ENCODE peak calls at places on chromosome 12, in seven cellular contexts. H is effector memory CD8-positive, alpha-beta T cell; P is endodermal cell; W is fibroblast of lung; C is Right ventricle myocardium superior; J is NAMALWA; A is stimulated activated CD4-positive, alpha-beta T cell treated with anti-CD3 and anti-CD28 coated beads, Interleukin-2, amount 100 ng/mL, for 48 hours. G is an unnamed sample.

GRCh38 chr12:94670075-94670474 is 19.7 kb upstream of the TMCC3 start:
- DNase-seq in H (no peak), P (no peak), W (no peak), C (no peak), J (no peak), A (no peak), G (no peak)

GRCh38 chr12:49231881-49232650 is 32.8 kb upstream of the TUBA1C start:
- DNase-seq in H (no peak), P (peak), W (no peak), C (no peak), J (no peak), A (no peak), G (no peak)

GRCh38 chr12:87870493-87870892 is 158.7 kb downstream of the C12orf50 start:
- DNase-seq in H (no peak), P (peak), W (no peak), C (no peak), J (no peak), A (no peak), G (no peak)

GRCh38 chr12:85632390-85632789 is 203.8 kb downstream of the RASSF9 start:
- DNase-seq in H (no peak), P (no peak), W (peak), C (no peak), J (no peak), A (no peak), G (no peak)

GRCh38 chr12:114185036-114185435 is 218.9 kb upstream of the RBM19 start:
- DNase-seq in H (no peak), P (no peak), W (no peak), C (no peak), J (no peak), A (no peak), G (no peak)

GRCh38 chr12:131097247-131098177 is 143.8 kb downstream of the ADGRD1 start:
- DNase-seq in H (no peak), P (peak), W (no peak), C (peak), J (no peak), A (no peak), G (peak)

GRCh38 chr12:127438512-127439244 is 828.3 kb upstream of the TMEM132C start:
- DNase-seq in H (no peak), P (no peak), W (no peak), C (no peak), J (no peak), A (no peak), G (no peak)

GRCh38 chr12:120489018-120489417 is 6.9 kb upstream of the DYNLL1 start:
- DNase-seq in H (no peak), P (no peak), W (peak), C (no peak), J (no peak), A (no peak), G (no peak)

GRCh38 chr12:111166779-111167540 is 201.9 kb downstream of the PHETA1 start:
- DNase-seq in H (no peak), P (no peak), W (no peak), C (peak), J (no peak), A (no peak), G (no peak)

GRCh38 chr12:76375939-76376338 is 27.7 kb upstream of the BBS10 start:
- DNase-seq in H (no peak), P (no peak), W (no peak), C (no peak), J (no peak), A (no peak), G (no peak)

GRCh38 chr12:103791350-103791920 is 49.6 kb downstream of the NT5DC3 start:
- DNase-seq in H (no peak), P (no peak), W (no peak), C (no peak), J (no peak), A (no peak), G (no peak)

GRCh38 chr12:52794479-52795331 is 1.2 kb downstream of the KRT3 start:
- DNase-seq in H (no peak), P (no peak), W (no peak), C (no peak), J (no peak), A (no peak), G (no peak)

GRCh38 chr12:132741620-132742019 is 20.0 kb downstream of the ANKLE2 start:
- DNase-seq in H (no peak), P (no peak), W (no peak), C (no peak), J (no peak), A (no peak), G (no peak)

GRCh38 chr12:15049456-15050153 is 76.8 kb downstream of the PDE6H start:
- DNase-seq in H (no peak), P (no peak), W (no peak), C (no peak), J (no peak), A (no peak), G (no peak)

GRCh38 chr12:114659084-114659483 is 24.9 kb downstream of the TBX3 start:
- DNase-seq in H (no peak), P (peak), W (no peak), C (no peak), J (no peak), A (no peak), G (no peak)

GRCh38 chr12:100826323-100826722 is 31.7 kb downstream of the ANO4 start:
- DNase-seq in H (no peak), P (peak), W (peak), C (no peak), J (peak), A (peak), G (no peak)

GRCh38 chr12:3604750-3605638 is 114.0 kb downstream of the PRMT8 start:
- DNase-seq in H (no peak), P (peak), W (no peak), C (peak), J (no peak), A (no peak), G (no peak)

GRCh38 chr12:65834146-65834935 is 10.1 kb downstream of the HMGA2 start:
- DNase-seq in H (no peak), P (no peak), W (no peak), C (no peak), J (no peak), A (no peak), G (no peak)

GRCh38 chr12:67469666-67470065 is 178.9 kb upstream of the DYRK2 start:
- DNase-seq in H (no peak), P (peak), W (no peak), C (peak), J (no peak), A (no peak), G (no peak)

GRCh38 chr12:6627598-6627997 is 8.2 kb downstream of the LPAR5 start:
- DNase-seq in H (no peak), P (peak), W (no peak), C (no peak), J (no peak), A (no peak), G (no peak)

GRCh38 chr12:111410229-111411186 is 4.8 kb downstream of the SH2B3 start:
- DNase-seq in H (no peak), P (peak), W (peak), C (peak), J (no peak), A (no peak), G (no peak)

GRCh38 chr12:11734781-11735180 is 85.3 kb downstream of the ETV6 start:
- DNase-seq in H (no peak), P (no peak), W (no peak), C (no peak), J (no peak), A (no peak), G (no peak)

GRCh38 chr12:48816148-48816854 is 2.0 kb upstream of the CACNB3 start:
- DNase-seq in H (no peak), P (peak), W (no peak), C (no peak), J (no peak), A (no peak), G (no peak)

GRCh38 chr12:30106204-30106603 is 322.5 kb upstream of the TMTC1 start:
- DNase-seq in H (no peak), P (no peak), W (no peak), C (no peak), J (no peak), A (no peak), G (no peak)

GRCh38 chr12:97642906-97643305 is 180.3 kb downstream of the RMST start:
- DNase-seq in H (no peak), P (no peak), W (no peak), C (no peak), J (no peak), A (no peak), G (no peak)

GRCh38 chr12:22229652-22230279 is 104.7 kb downstream of the ST8SIA1 start:
- DNase-seq in H (no peak), P (no peak), W (no peak), C (no peak), J (no peak), A (no peak), G (no peak)